ENCODE peak calls at places on chromosomes 2 and 18, in ten cellular contexts. N is choroid plexus epithelial cell, O is GM13976, R is progenitor cell of endocrine pancreas, J is cardiac muscle cell, L is heart left ventricle, W is kidney, U is ascending aorta, C is H9, A is glutamatergic neuron. E is an unnamed sample.

GRCh38 chr2:39521876-39522517 is 84.9 kb upstream of the MAP4K3 start:
- DNase-seq in C (no peak), R (no peak), N (no peak), L (no peak), J (peak), U (no peak), O (no peak), A (no peak), W (no peak), E (no peak)

GRCh38 chr2:104855174-104856085 is 1.5 kb downstream of the POU3F3 start:
- DNase-seq in U (no peak), J (no peak), W (peak), A (peak), O (no peak), N (no peak), C (no peak), R (no peak), L (no peak), E (no peak)

GRCh38 chr2:120684691-120685402 is 50.8 kb upstream of the GLI2 start:
- DNase-seq in W (peak), L (no peak), O (no peak), N (no peak), U (no peak), R (no peak), C (no peak), J (peak), A (no peak), E (no peak)

GRCh38 chr2:215428060-215428910 is 7.6 kb downstream of the FN1 start:
- DNase-seq in A (no peak), J (peak), W (no peak), L (no peak), C (no peak), O (no peak), U (no peak), N (peak), R (no peak), E (no peak)

GRCh38 chr2:128552806-128553551 is 234.3 kb upstream of the HS6ST1 start:
- DNase-seq in R (no peak), J (peak), A (no peak), L (no peak), O (no peak), N (peak), C (no peak), W (no peak), U (no peak), E (no peak)

GRCh38 chr2:226699321-226699720 is 100.3 kb downstream of the IRS1 start:
- DNase-seq in A (no peak), C (no peak), W (no peak), R (no peak), O (no peak), U (no peak), J (peak), N (peak), L (peak), E (no peak)

GRCh38 chr2:30232027-30232800 is 880 bp downstream of the LBH start:
- DNase-seq in J (peak), N (peak), C (peak), W (peak), R (peak), U (peak), O (peak), L (peak), A (peak), E (peak)

GRCh38 chr2:240906141-240906910 is at the start of gene CROCC2:
- DNase-seq in C (no peak), L (no peak), O (no peak), J (no peak), N (no peak), A (no peak), U (no peak), R (no peak), W (peak), E (no peak)

GRCh38 chr2:18398833-18399232 is 161.6 kb downstream of the RDH14 start:
- DNase-seq in N (peak), J (peak), A (no peak), O (no peak), U (no peak), L (no peak), W (no peak), R (no peak), C (no peak), E (no peak)

GRCh38 chr2:191382801-191383200 is 137.6 kb downstream of the MYO1B start:
- DNase-seq in L (no peak), U (no peak), O (no peak), C (no peak), N (peak), A (no peak), W (no peak), J (peak), R (no peak), E (no peak)

GRCh38 chr2:44130441-44130840 is 38.2 kb upstream of the PPM1B start:
- DNase-seq in L (no peak), A (no peak), O (no peak), J (peak), U (no peak), N (peak), C (no peak), W (no peak), R (no peak), E (no peak)

GRCh38 chr18:74896390-74896991 is 298.8 kb downstream of the ZNF407 start:
- DNase-seq in R (no peak), N (peak), L (no peak), O (peak), U (no peak), J (no peak), C (peak), W (no peak), A (no peak), E (no peak)

GRCh38 chr2:72024451-72025175 is 123.0 kb downstream of the CYP26B1 start:
- DNase-seq in A (peak), C (peak), N (no peak), U (peak), J (no peak), R (peak), W (no peak), L (no peak), O (no peak), E (peak)

GRCh38 chr2:217795706-217796465 is 206.9 kb downstream of the TNS1 start:
- DNase-seq in C (no peak), L (peak), W (no peak), R (peak), U (peak), O (no peak), J (peak), A (no peak), N (no peak), E (peak)

GRCh38 chr2:105798595-105798994 is 53.9 kb downstream of the NCK2 start:
- DNase-seq in W (no peak), C (no peak), U (no peak), O (no peak), N (no peak), R (no peak), L (no peak), J (no peak), A (no peak), E (no peak)

GRCh38 chr2:216370961-216371633 is 1.2 kb downstream of the MARCHF4 start:
- DNase-seq in J (no peak), N (no peak), W (peak), C (peak), L (no peak), U (no peak), A (peak), R (no peak), O (peak), E (no peak)

GRCh38 chr2:237154050-237154638 is 68.5 kb downstream of the COPS8 start:
- DNase-seq in L (no peak), R (no peak), A (peak), W (no peak), N (peak), U (no peak), O (peak), C (peak), J (peak), E (peak)

GRCh38 chr2:212766921-212767320 is 228.3 kb upstream of the ERBB4 start:
- DNase-seq in N (no peak), L (no peak), J (no peak), O (no peak), A (no peak), C (no peak), W (no peak), R (no peak), U (no peak), E (no peak)

GRCh38 chr2:207801259-207801658 is 31.6 kb upstream of the FZD5 start:
- DNase-seq in L (no peak), U (no peak), N (no peak), J (no peak), W (no peak), A (no peak), O (no peak), R (no peak), C (no peak), E (no peak)

GRCh38 chr2:160752475-160753330 is 259.1 kb upstream of the RBMS1 start:
- DNase-seq in W (no peak), A (no peak), J (peak), O (no peak), R (no peak), N (peak), C (no peak), L (no peak), U (no peak), E (no peak)

GRCh38 chr18:23875966-23876365 is 138.6 kb upstream of the TTC39C start:
- DNase-seq in J (no peak), N (no peak), A (no peak), R (no peak), C (no peak), O (no peak), U (no peak), L (no peak), W (no peak), E (no peak)

GRCh38 chr18:62715439-62715792 is at the start of gene PHLPP1:
- DNase-seq in N (no peak), C (no peak), A (no peak), W (no peak), R (no peak), L (no peak), U (no peak), O (no peak), J (no peak), E (no peak)

GRCh38 chr18:62713651-62714247 is 1.6 kb upstream of the PHLPP1 start:
- DNase-seq in J (no peak), L (no peak), N (no peak), W (peak), R (no peak), C (peak), O (no peak), A (no peak), U (no peak), E (no peak)

GRCh38 chr18:62714671-62715438 is 486 bp upstream of the PHLPP1 start:
- DNase-seq in L (peak), C (peak), O (peak), U (peak), R (peak), N (peak), W (peak), J (peak), A (peak), E (peak)

GRCh38 chr18:62711781-62712180 is 3.6 kb upstream of the PHLPP1 start:
- DNase-seq in O (no peak), A (no peak), C (no peak), L (no peak), J (no peak), W (no peak), R (no peak), N (no peak), U (no peak), E (no peak)

GRCh38 chr18:62710417-62710816 is 4.9 kb upstream of the PHLPP1 start:
- DNase-seq in O (no peak), W (no peak), J (no peak), N (no peak), R (no peak), A (peak), C (no peak), L (no peak), U (no peak), E (no peak)
- TF ChIP-seq CTCF in O (no peak), W (no peak), J (no peak), N (no peak), R (no peak), A (no peak), C (no peak), L (no peak), U (no peak), E (no peak)

GRCh38 chr2:119590873-119591272 is 46.6 kb downstream of the CFAP221 start:
- DNase-seq in J (no peak), O (no peak), W (no peak), L (no peak), N (no peak), R (no peak), U (no peak), A (no peak), C (no peak), E (no peak)

GRCh38 chr2:119591523-119591922 is 47.3 kb downstream of the CFAP221 start:
- DNase-seq in R (no peak), A (no peak), N (no peak), C (no peak), J (no peak), L (no peak), W (no peak), O (no peak), U (no peak), E (no peak)

GRCh38 chr2:119596638-119597037 is 52.4 kb downstream of the CFAP221 start:
- DNase-seq in L (no peak), R (no peak), J (no peak), C (no peak), O (no peak), U (no peak), N (no peak), W (no peak), A (no peak), E (no peak)

DNA sequence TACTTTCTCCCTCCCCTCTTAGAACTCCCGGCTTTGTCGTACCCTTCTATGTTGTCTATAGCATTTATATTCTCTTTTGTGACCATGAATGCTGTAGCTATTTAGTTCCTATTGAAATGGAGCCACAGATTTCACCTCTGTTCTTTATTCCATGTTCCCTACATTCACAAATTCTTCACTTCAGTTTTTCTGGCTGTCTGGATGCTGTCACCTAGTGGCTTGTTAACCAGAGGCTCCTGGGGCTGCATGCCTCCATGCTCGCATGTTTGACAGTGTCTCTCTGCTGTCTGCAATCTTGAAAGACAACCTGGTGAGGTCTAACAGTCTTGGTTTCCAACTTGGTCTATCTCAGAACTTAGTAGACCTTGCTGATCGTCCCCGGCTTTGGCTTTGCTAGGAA is 48.2 kb downstream of the CFAP221 start:
- DNase-seq in A (no peak), U (no peak), R (no peak), L (no peak), J (no peak), O (no peak), W (no peak), N (no peak), C (no peak), E (no peak)
- TF ChIP-seq CTCF in A (no peak), U (peak), R (no peak), L (no peak), J (peak), O (no peak), W (no peak), N (no peak), C (no peak), E (no peak)

GRCh38 chr2:7725132-7725849 is 808.1 kb downstream of the RNF144A start:
- DNase-seq in J (peak), W (no peak), O (no peak), N (peak), C (no peak), U (no peak), R (no peak), A (no peak), L (no peak), E (no peak)
- TF ChIP-seq CTCF in J (no peak), W (no peak), O (no peak), N (no peak), C (no peak), U (no peak), R (no peak), A (no peak), L (no peak), E (no peak)

GRCh38 chr18:42289526-42289925 is 334.5 kb downstream of the PIK3C3 start:
- DNase-seq in W (no peak), U (no peak), J (no peak), A (no peak), L (no peak), R (no peak), O (no peak), C (no peak), N (no peak), E (no peak)
- TF ChIP-seq CTCF in W (no peak), U (no peak), J (no peak), A (no peak), L (no peak), R (no peak), O (no peak), C (peak), N (no peak), E (no peak)

DNA sequence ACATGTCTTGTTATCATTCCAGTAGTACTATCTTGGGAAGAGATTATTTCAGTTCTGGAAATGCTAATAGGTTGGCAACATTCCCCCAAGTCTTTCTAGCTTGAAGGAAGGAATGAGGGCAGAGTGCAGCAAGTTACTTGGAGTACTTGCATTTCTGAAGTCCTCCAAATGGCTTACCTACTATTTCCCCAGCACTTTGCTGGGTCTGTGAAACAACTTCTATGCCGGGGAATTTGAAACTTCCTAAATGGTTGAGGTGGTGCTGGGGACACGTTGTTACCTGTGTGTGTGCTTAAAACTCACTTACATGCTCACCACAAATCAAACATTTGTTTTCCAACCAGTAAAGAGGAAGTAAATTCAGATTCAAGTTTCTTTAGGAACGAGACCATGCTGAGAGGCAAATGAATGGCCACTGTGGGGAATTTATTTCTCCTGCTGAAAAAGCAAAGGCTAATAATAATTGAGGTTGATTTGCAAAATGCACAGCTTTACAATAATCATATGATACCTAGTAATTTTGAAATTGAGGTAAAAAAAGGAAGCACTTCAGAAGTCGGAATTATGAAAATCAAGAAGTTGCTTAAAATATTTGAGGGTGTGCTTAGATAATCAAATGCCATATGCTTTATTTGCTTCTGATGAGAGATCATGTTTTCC is 1167.7 kb upstream of the ZEB2 start:
- DNase-seq in W (no peak), A (no peak), N (peak), O (no peak), L (no peak), C (peak), R (no peak), J (peak), U (no peak), E (no peak)
- TF ChIP-seq CTCF in W (no peak), A (no peak), N (no peak), O (no peak), L (no peak), C (no peak), R (no peak), J (no peak), U (no peak), E (no peak)

DNA sequence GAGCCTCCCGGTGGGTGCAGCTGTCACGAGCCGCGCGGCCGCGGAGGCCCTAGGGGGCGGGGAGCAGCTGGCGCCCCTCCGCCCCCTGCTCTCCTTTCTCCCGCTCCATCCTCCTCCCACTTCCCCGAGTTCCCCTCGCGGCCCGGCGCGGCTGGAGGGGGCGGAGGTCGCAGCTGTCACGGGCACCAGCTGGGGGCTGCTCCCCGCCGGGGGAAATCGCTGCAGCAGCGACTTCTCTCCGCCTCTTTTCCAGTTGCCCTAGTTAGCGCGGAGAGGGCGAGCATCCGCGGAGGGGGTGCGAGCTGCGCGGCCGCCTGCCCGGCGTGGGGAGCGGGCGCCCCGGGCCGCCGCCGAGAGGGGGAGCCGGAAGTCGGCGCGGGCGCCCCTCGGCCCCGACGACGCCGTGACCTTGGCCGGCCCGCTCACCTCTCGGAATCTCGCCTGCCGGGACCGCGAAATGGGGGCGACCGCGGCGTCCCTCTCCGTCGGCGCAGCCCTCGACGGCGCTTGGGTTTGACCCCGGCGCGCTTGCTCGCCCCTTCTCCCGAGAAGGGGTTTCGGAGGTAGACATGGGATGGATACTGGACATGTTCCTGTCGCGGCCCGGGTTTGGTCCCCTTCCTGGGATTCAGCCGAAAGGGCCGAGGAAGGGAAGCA is 700 bp downstream of the NCOA1 start:
- DNase-seq in W (peak), U (peak), O (peak), R (peak), A (peak), J (peak), C (peak), L (peak), N (peak), E (peak)
- TF ChIP-seq CTCF in W (no peak), U (no peak), O (no peak), R (no peak), A (no peak), J (no peak), C (no peak), L (no peak), N (no peak), E (no peak)

GRCh38 chr18:50696929-50697328 is 122.9 kb downstream of the MRO start:
- DNase-seq in A (peak), W (no peak), J (no peak), C (no peak), N (no peak), R (no peak), L (no peak), O (no peak), U (no peak), E (no peak)
- TF ChIP-seq CTCF in A (no peak), W (no peak), J (no peak), C (no peak), N (no peak), R (no peak), L (no peak), O (no peak), U (no peak), E (no peak)

DNA sequence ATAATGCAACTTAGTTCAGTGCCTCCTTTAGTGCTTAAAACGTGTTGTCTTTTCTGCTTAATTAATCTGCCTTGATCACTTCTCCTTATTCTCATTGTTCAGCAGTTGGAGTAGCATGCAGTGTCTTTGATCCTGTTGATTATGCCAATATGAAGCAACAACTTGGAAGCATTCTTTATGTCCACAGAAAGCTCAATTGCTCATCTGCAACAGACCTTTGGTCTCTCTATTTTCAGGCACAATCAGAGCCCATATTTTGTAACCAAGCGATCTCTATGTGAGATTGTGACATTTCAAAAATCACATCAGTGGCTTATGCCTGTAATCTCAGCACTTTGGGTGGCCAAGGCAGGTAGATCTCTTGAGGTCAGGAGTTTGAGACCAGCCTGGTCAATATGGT is 217.3 kb downstream of the NYAP2 start:
- DNase-seq in W (no peak), L (no peak), R (no peak), N (no peak), O (no peak), J (no peak), A (no peak), C (no peak), U (no peak), E (no peak)
- TF ChIP-seq CTCF in W (no peak), L (no peak), R (no peak), N (no peak), O (no peak), J (no peak), A (no peak), C (no peak), U (no peak), E (no peak)